ENCODE peak calls at places on chromosomes 7 and 10, in nine cellular contexts. One of them, this sample, is unnamed.

GRCh38 chr10:72935358-72935757 is 19.2 kb downstream of the PLA2G12B start:
- DNase-seq in tibial artery: no peak
- DNase-seq in astrocyte of the spinal cord: no peak
- DNase-seq in pancreas: no peak
- DNase-seq in upper lobe of right lung: no peak
- DNase-seq in right atrium auricular region: no peak
- DNase-seq in cardiac fibroblast: peak
- DNase-seq in dorsolateral prefrontal cortex: no peak
- DNase-seq in lower leg skin: no peak
- DNase-seq in this sample: no peak

GRCh38 chr10:102744374-102745051 is 765 bp downstream of the WBP1L start:
- DNase-seq in lower leg skin: peak
- DNase-seq in dorsolateral prefrontal cortex: peak
- DNase-seq in cardiac fibroblast: peak
- DNase-seq in right atrium auricular region: no peak
- DNase-seq in astrocyte of the spinal cord: peak
- DNase-seq in tibial artery: peak
- DNase-seq in upper lobe of right lung: no peak
- DNase-seq in pancreas: peak
- DNase-seq in this sample: no peak

GRCh38 chr10:97517778-97518561 is 19.2 kb downstream of the UBTD1 start:
- DNase-seq in upper lobe of right lung: peak
- DNase-seq in astrocyte of the spinal cord: no peak
- DNase-seq in tibial artery: no peak
- DNase-seq in pancreas: no peak
- DNase-seq in dorsolateral prefrontal cortex: no peak
- DNase-seq in cardiac fibroblast: peak
- DNase-seq in lower leg skin: no peak
- DNase-seq in right atrium auricular region: no peak
- DNase-seq in this sample: no peak

GRCh38 chr7:150737265-150738055 is at the start of gene GIMAP5:
- DNase-seq in cardiac fibroblast: no peak
- DNase-seq in lower leg skin: no peak
- DNase-seq in right atrium auricular region: no peak
- DNase-seq in astrocyte of the spinal cord: no peak
- DNase-seq in tibial artery: peak
- DNase-seq in pancreas: no peak
- DNase-seq in upper lobe of right lung: no peak
- DNase-seq in dorsolateral prefrontal cortex: no peak
- DNase-seq in this sample: no peak

GRCh38 chr10:23046032-23046431 is 49.3 kb upstream of the MSRB2 start:
- DNase-seq in right atrium auricular region: no peak
- DNase-seq in dorsolateral prefrontal cortex: no peak
- DNase-seq in pancreas: no peak
- DNase-seq in tibial artery: no peak
- DNase-seq in astrocyte of the spinal cord: no peak
- DNase-seq in upper lobe of right lung: no peak
- DNase-seq in lower leg skin: no peak
- DNase-seq in cardiac fibroblast: no peak
- DNase-seq in this sample: no peak

GRCh38 chr10:12628964-12629766 is 279.8 kb downstream of the CAMK1D start:
- DNase-seq in cardiac fibroblast: no peak
- DNase-seq in right atrium auricular region: no peak
- DNase-seq in pancreas: no peak
- DNase-seq in dorsolateral prefrontal cortex: no peak
- DNase-seq in tibial artery: no peak
- DNase-seq in lower leg skin: peak
- DNase-seq in astrocyte of the spinal cord: no peak
- DNase-seq in upper lobe of right lung: no peak
- DNase-seq in this sample: no peak

GRCh38 chr10:30784521-30784895 is 155.0 kb upstream of the LYZL2 start:
- DNase-seq in astrocyte of the spinal cord: peak
- DNase-seq in pancreas: no peak
- DNase-seq in lower leg skin: no peak
- DNase-seq in right atrium auricular region: no peak
- DNase-seq in tibial artery: no peak
- DNase-seq in dorsolateral prefrontal cortex: no peak
- DNase-seq in upper lobe of right lung: no peak
- DNase-seq in cardiac fibroblast: peak
- DNase-seq in this sample: no peak

GRCh38 chr7:80392229-80393169 is 119.4 kb downstream of the GNAT3 start:
- DNase-seq in cardiac fibroblast: peak
- DNase-seq in lower leg skin: no peak
- DNase-seq in astrocyte of the spinal cord: peak
- DNase-seq in pancreas: no peak
- DNase-seq in tibial artery: no peak
- DNase-seq in right atrium auricular region: no peak
- DNase-seq in upper lobe of right lung: no peak
- DNase-seq in dorsolateral prefrontal cortex: no peak
- DNase-seq in this sample: no peak

GRCh38 chr10:34835908-34836558 is 20.9 kb upstream of the PARD3 start:
- DNase-seq in upper lobe of right lung: no peak
- DNase-seq in right atrium auricular region: no peak
- DNase-seq in dorsolateral prefrontal cortex: no peak
- DNase-seq in tibial artery: no peak
- DNase-seq in pancreas: no peak
- DNase-seq in astrocyte of the spinal cord: no peak
- DNase-seq in cardiac fibroblast: no peak
- DNase-seq in lower leg skin: no peak
- DNase-seq in this sample: no peak

GRCh38 chr7:114419441-114420107 is 5.0 kb downstream of the FOXP2 start:
- DNase-seq in dorsolateral prefrontal cortex: no peak
- DNase-seq in right atrium auricular region: no peak
- DNase-seq in cardiac fibroblast: no peak
- DNase-seq in astrocyte of the spinal cord: peak
- DNase-seq in tibial artery: no peak
- DNase-seq in lower leg skin: no peak
- DNase-seq in pancreas: no peak
- DNase-seq in upper lobe of right lung: no peak
- DNase-seq in this sample: no peak

GRCh38 chr10:117175215-117175900 is 21.9 kb upstream of the KCNK18 start:
- DNase-seq in cardiac fibroblast: no peak
- DNase-seq in dorsolateral prefrontal cortex: peak
- DNase-seq in upper lobe of right lung: peak
- DNase-seq in pancreas: peak
- DNase-seq in astrocyte of the spinal cord: no peak
- DNase-seq in lower leg skin: peak
- DNase-seq in tibial artery: no peak
- DNase-seq in right atrium auricular region: no peak
- DNase-seq in this sample: no peak

GRCh38 chr7:41814888-41815287 is 112.0 kb upstream of the INHBA start:
- DNase-seq in astrocyte of the spinal cord: no peak
- DNase-seq in tibial artery: no peak
- DNase-seq in lower leg skin: no peak
- DNase-seq in dorsolateral prefrontal cortex: no peak
- DNase-seq in pancreas: no peak
- DNase-seq in cardiac fibroblast: no peak
- DNase-seq in right atrium auricular region: no peak
- DNase-seq in upper lobe of right lung: no peak
- DNase-seq in this sample: no peak

GRCh38 chr10:7571992-7572391 is 94.8 kb downstream of the ITIH5 start:
- DNase-seq in right atrium auricular region: no peak
- DNase-seq in astrocyte of the spinal cord: peak
- DNase-seq in lower leg skin: no peak
- DNase-seq in dorsolateral prefrontal cortex: no peak
- DNase-seq in cardiac fibroblast: no peak
- DNase-seq in upper lobe of right lung: no peak
- DNase-seq in tibial artery: no peak
- DNase-seq in pancreas: no peak
- DNase-seq in this sample: no peak

GRCh38 chr7:98254951-98255610 is 3.0 kb upstream of the TECPR1 start:
- DNase-seq in pancreas: no peak
- DNase-seq in lower leg skin: no peak
- DNase-seq in right atrium auricular region: no peak
- DNase-seq in cardiac fibroblast: no peak
- DNase-seq in astrocyte of the spinal cord: no peak
- DNase-seq in tibial artery: no peak
- DNase-seq in upper lobe of right lung: no peak
- DNase-seq in dorsolateral prefrontal cortex: no peak
- DNase-seq in this sample: no peak

GRCh38 chr7:111475419-111475748 is 86.9 kb downstream of the IMMP2L start:
- DNase-seq in tibial artery: no peak
- DNase-seq in lower leg skin: no peak
- DNase-seq in upper lobe of right lung: no peak
- DNase-seq in astrocyte of the spinal cord: no peak
- DNase-seq in pancreas: no peak
- DNase-seq in right atrium auricular region: no peak
- DNase-seq in dorsolateral prefrontal cortex: no peak
- DNase-seq in cardiac fibroblast: no peak
- DNase-seq in this sample: no peak

GRCh38 chr10:17676919-17677318 is 33.0 kb downstream of the STAM start:
- DNase-seq in upper lobe of right lung: no peak
- DNase-seq in astrocyte of the spinal cord: no peak
- DNase-seq in pancreas: no peak
- DNase-seq in tibial artery: no peak
- DNase-seq in right atrium auricular region: no peak
- DNase-seq in lower leg skin: no peak
- DNase-seq in cardiac fibroblast: no peak
- DNase-seq in dorsolateral prefrontal cortex: no peak
- DNase-seq in this sample: no peak

GRCh38 chr7:87452279-87452678 is 23.2 kb downstream of the ABCB4 start:
- DNase-seq in cardiac fibroblast: no peak
- DNase-seq in tibial artery: no peak
- DNase-seq in right atrium auricular region: no peak
- DNase-seq in astrocyte of the spinal cord: no peak
- DNase-seq in dorsolateral prefrontal cortex: no peak
- DNase-seq in upper lobe of right lung: no peak
- DNase-seq in lower leg skin: no peak
- DNase-seq in pancreas: no peak
- DNase-seq in this sample: no peak

GRCh38 chr7:35465791-35466336 is 212.0 kb upstream of the TBX20 start:
- DNase-seq in dorsolateral prefrontal cortex: no peak
- DNase-seq in cardiac fibroblast: no peak
- DNase-seq in astrocyte of the spinal cord: no peak
- DNase-seq in tibial artery: no peak
- DNase-seq in right atrium auricular region: peak
- DNase-seq in pancreas: peak
- DNase-seq in upper lobe of right lung: peak
- DNase-seq in lower leg skin: no peak
- DNase-seq in this sample: no peak

GRCh38 chr7:122082670-122083069 is 61.4 kb downstream of the AASS start:
- DNase-seq in upper lobe of right lung: no peak
- DNase-seq in pancreas: no peak
- DNase-seq in lower leg skin: no peak
- DNase-seq in astrocyte of the spinal cord: no peak
- DNase-seq in cardiac fibroblast: no peak
- DNase-seq in dorsolateral prefrontal cortex: no peak
- DNase-seq in right atrium auricular region: no peak
- DNase-seq in tibial artery: no peak
- DNase-seq in this sample: no peak
- TF ChIP-seq CTCF in upper lobe of right lung: no peak
- TF ChIP-seq CTCF in pancreas: no peak
- TF ChIP-seq CTCF in lower leg skin: no peak
- TF ChIP-seq CTCF in astrocyte of the spinal cord: no peak
- TF ChIP-seq CTCF in cardiac fibroblast: no peak
- TF ChIP-seq CTCF in dorsolateral prefrontal cortex: no peak
- TF ChIP-seq CTCF in right atrium auricular region: no peak
- TF ChIP-seq CTCF in tibial artery: no peak
- TF ChIP-seq CTCF in this sample: no peak

GRCh38 chr10:86674912-86675311 is 6.6 kb downstream of the LDB3 start:
- DNase-seq in pancreas: no peak
- DNase-seq in astrocyte of the spinal cord: no peak
- DNase-seq in right atrium auricular region: no peak
- DNase-seq in cardiac fibroblast: no peak
- DNase-seq in tibial artery: no peak
- DNase-seq in upper lobe of right lung: no peak
- DNase-seq in lower leg skin: no peak
- DNase-seq in dorsolateral prefrontal cortex: peak
- DNase-seq in this sample: no peak
- H3K4me3 ChIP-seq in pancreas: no peak
- H3K4me3 ChIP-seq in astrocyte of the spinal cord: no peak
- H3K4me3 ChIP-seq in right atrium auricular region: peak
- H3K4me3 ChIP-seq in cardiac fibroblast: no peak
- H3K4me3 ChIP-seq in tibial artery: no peak
- H3K4me3 ChIP-seq in upper lobe of right lung: no peak
- H3K4me3 ChIP-seq in lower leg skin: no peak
- H3K4me3 ChIP-seq in dorsolateral prefrontal cortex: no peak
- H3K4me3 ChIP-seq in this sample: no peak

GRCh38 chr10:74033724-74034123 is 35.8 kb downstream of the VCL start:
- DNase-seq in astrocyte of the spinal cord: no peak
- DNase-seq in dorsolateral prefrontal cortex: no peak
- DNase-seq in right atrium auricular region: no peak
- DNase-seq in upper lobe of right lung: no peak
- DNase-seq in cardiac fibroblast: no peak
- DNase-seq in lower leg skin: no peak
- DNase-seq in pancreas: no peak
- DNase-seq in tibial artery: no peak
- DNase-seq in this sample: no peak

GRCh38 chr10:74032900-74033655 is 35.2 kb downstream of the VCL start:
- DNase-seq in tibial artery: no peak
- DNase-seq in pancreas: no peak
- DNase-seq in astrocyte of the spinal cord: no peak
- DNase-seq in dorsolateral prefrontal cortex: no peak
- DNase-seq in upper lobe of right lung: no peak
- DNase-seq in cardiac fibroblast: no peak
- DNase-seq in right atrium auricular region: no peak
- DNase-seq in lower leg skin: no peak
- DNase-seq in this sample: no peak

GRCh38 chr10:74034301-74034700 is 36.4 kb downstream of the VCL start:
- DNase-seq in astrocyte of the spinal cord: no peak
- DNase-seq in cardiac fibroblast: no peak
- DNase-seq in lower leg skin: no peak
- DNase-seq in right atrium auricular region: no peak
- DNase-seq in dorsolateral prefrontal cortex: no peak
- DNase-seq in pancreas: no peak
- DNase-seq in tibial artery: no peak
- DNase-seq in upper lobe of right lung: no peak
- DNase-seq in this sample: no peak

GRCh38 chr10:74036474-74036873 is 38.6 kb downstream of the VCL start:
- DNase-seq in cardiac fibroblast: no peak
- DNase-seq in astrocyte of the spinal cord: no peak
- DNase-seq in upper lobe of right lung: no peak
- DNase-seq in right atrium auricular region: no peak
- DNase-seq in tibial artery: no peak
- DNase-seq in lower leg skin: no peak
- DNase-seq in dorsolateral prefrontal cortex: no peak
- DNase-seq in pancreas: no peak
- DNase-seq in this sample: no peak

GRCh38 chr10:74035324-74035723 is 37.4 kb downstream of the VCL start:
- DNase-seq in tibial artery: no peak
- DNase-seq in upper lobe of right lung: no peak
- DNase-seq in dorsolateral prefrontal cortex: no peak
- DNase-seq in right atrium auricular region: no peak
- DNase-seq in pancreas: no peak
- DNase-seq in astrocyte of the spinal cord: no peak
- DNase-seq in lower leg skin: no peak
- DNase-seq in cardiac fibroblast: no peak
- DNase-seq in this sample: no peak
- TF ChIP-seq CTCF in tibial artery: no peak
- TF ChIP-seq CTCF in upper lobe of right lung: peak
- TF ChIP-seq CTCF in dorsolateral prefrontal cortex: peak
- TF ChIP-seq CTCF in right atrium auricular region: peak
- TF ChIP-seq CTCF in pancreas: no peak
- TF ChIP-seq CTCF in astrocyte of the spinal cord: peak
- TF ChIP-seq CTCF in lower leg skin: no peak
- TF ChIP-seq CTCF in cardiac fibroblast: no peak
- TF ChIP-seq CTCF in this sample: peak

DNA sequence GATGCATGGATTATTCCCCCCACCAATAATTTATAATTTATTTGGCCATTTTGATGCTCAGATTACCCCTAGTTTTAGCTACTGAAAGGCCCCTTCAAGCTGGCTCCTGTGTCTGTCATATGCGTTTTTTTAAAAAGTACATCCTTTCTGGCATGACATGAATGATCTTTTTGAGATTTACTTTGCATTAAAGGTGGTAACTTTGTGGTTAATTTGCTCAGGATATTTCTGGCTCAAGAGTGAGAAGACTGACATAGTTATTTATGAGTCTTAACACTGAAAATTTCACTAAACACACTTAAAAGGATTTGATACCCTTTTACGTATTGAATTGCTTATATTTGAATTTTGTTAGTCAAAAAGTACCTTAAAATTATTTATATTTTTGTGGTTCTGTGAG is 5.4 kb downstream of the SMC3 start:
- DNase-seq in pancreas: no peak
- DNase-seq in dorsolateral prefrontal cortex: no peak
- DNase-seq in lower leg skin: no peak
- DNase-seq in upper lobe of right lung: no peak
- DNase-seq in astrocyte of the spinal cord: no peak
- DNase-seq in right atrium auricular region: no peak
- DNase-seq in cardiac fibroblast: no peak
- DNase-seq in tibial artery: no peak
- DNase-seq in this sample: no peak
- H3K4me3 ChIP-seq in pancreas: no peak
- H3K4me3 ChIP-seq in dorsolateral prefrontal cortex: no peak
- H3K4me3 ChIP-seq in lower leg skin: no peak
- H3K4me3 ChIP-seq in upper lobe of right lung: no peak
- H3K4me3 ChIP-seq in astrocyte of the spinal cord: no peak
- H3K4me3 ChIP-seq in right atrium auricular region: no peak
- H3K4me3 ChIP-seq in cardiac fibroblast: no peak
- H3K4me3 ChIP-seq in tibial artery: no peak
- H3K4me3 ChIP-seq in this sample: no peak